ENCODE peak calls at places on chromosome 13, in eight cellular contexts. L, R, H, K, S, Y, M and P are unnamed samples.

GRCh38 chr13:107305178-107305577 is 737.2 kb upstream of the ARGLU1 start:
- DNase-seq in M (no peak), H (no peak), L (no peak), S (no peak), Y (no peak), K (no peak), R (no peak), P (no peak)

GRCh38 chr13:94968757-94969086 is 256.4 kb upstream of the SOX21 start:
- DNase-seq in R (no peak), L (no peak), M (peak; percentile 5), H (no peak), S (no peak), K (no peak), Y (no peak), P (no peak)

GRCh38 chr13:59425211-59425721 is 738.5 kb downstream of the DIAPH3 start:
- DNase-seq in R (no peak), M (peak; percentile 87), Y (no peak), K (no peak), S (no peak), H (no peak), L (peak; percentile 84), P (no peak)

GRCh38 chr13:31346891-31347290 is 147.1 kb downstream of the B3GLCT start:
- DNase-seq in Y (no peak), H (no peak), R (no peak), K (no peak), S (no peak), M (no peak), L (no peak), P (no peak)

GRCh38 chr13:95386370-95386769 is 85.1 kb upstream of the ABCC4 start:
- DNase-seq in H (no peak), M (no peak), S (no peak), K (no peak), L (no peak), R (no peak), Y (no peak), P (no peak)

GRCh38 chr13:29901714-29902631 is 51.6 kb upstream of the UBL3 start:
- DNase-seq in L (peak; percentile 97), H (peak; percentile 98), R (peak; percentile 87), M (peak; percentile 96), S (peak; percentile 33), K (no peak), Y (no peak), P (no peak)

GRCh38 chr13:76886292-76887061 is at the start of gene KCTD12:
- DNase-seq in S (peak; percentile 71), R (peak; percentile 79), H (peak; percentile 45), L (peak; percentile 73), K (peak; percentile 64), M (peak; percentile 87), Y (peak; percentile 88), P (peak; percentile 74)

GRCh38 chr13:101612736-101613135 is 160.3 kb downstream of the ITGBL1 start:
- DNase-seq in Y (no peak), K (no peak), L (no peak), R (no peak), H (no peak), S (no peak), M (no peak), P (no peak)

GRCh38 chr13:109773276-109773675 is 13.1 kb downstream of the IRS2 start:
- DNase-seq in Y (no peak), K (no peak), M (no peak), L (no peak), H (no peak), R (peak; percentile 80), S (no peak), P (no peak)

GRCh38 chr13:113832631-113833030 is 31.2 kb downstream of the GAS6 start:
- DNase-seq in S (no peak), K (no peak), L (no peak), R (no peak), Y (no peak), M (no peak), H (no peak), P (no peak)

GRCh38 chr13:87661471-87661870 is 9.7 kb upstream of the SLITRK5 start:
- DNase-seq in K (no peak), R (peak; percentile 46), H (peak; percentile 71), L (peak; percentile 4), M (peak; percentile 88), Y (no peak), S (no peak), P (no peak)

GRCh38 chr13:106768991-106769390 is 201.1 kb upstream of the ARGLU1 start:
- DNase-seq in K (no peak), R (no peak), H (no peak), M (no peak), L (no peak), S (no peak), Y (no peak), P (no peak)

GRCh38 chr13:46492946-46493345 is 60.0 kb upstream of the LRCH1 start:
- DNase-seq in R (peak; percentile 54), H (no peak), L (peak; percentile 48), Y (peak; percentile 45), K (peak; percentile 63), M (peak; percentile 73), S (peak; percentile 14), P (no peak)

GRCh38 chr13:27667946-27668345 is 46.3 kb downstream of the POLR1D start:
- DNase-seq in L (no peak), R (no peak), S (no peak), K (no peak), M (no peak), H (no peak), Y (no peak), P (no peak)